ENCODE peak calls at places on chromosomes 2 and 18, in eight cellular contexts. One of them, this sample, is unnamed. For H3K4me1, the result is how much of the 10 kb centered on the place peaks cover.

GRCh38 chr2:174597347-174598047 is at the start of gene WIPF1:
- DNase-seq in HCT116: no peak
- DNase-seq in neuronal stem cell: no peak
- DNase-seq in psoas muscle: no peak
- DNase-seq in cardiac muscle cell: no peak
- DNase-seq in tibial artery: no peak
- DNase-seq in aorta: no peak
- DNase-seq in lung: no peak
- DNase-seq in this sample: no peak

GRCh38 chr18:79383388-79384056 is 12.2 kb upstream of the NFATC1 start:
- DNase-seq in HCT116: no peak
- DNase-seq in neuronal stem cell: no peak
- DNase-seq in psoas muscle: peak
- DNase-seq in cardiac muscle cell: no peak
- DNase-seq in tibial artery: no peak
- DNase-seq in aorta: no peak
- DNase-seq in lung: no peak
- DNase-seq in this sample: peak

GRCh38 chr18:24209558-24209957 is 70.7 kb downstream of the CABYR start:
- DNase-seq in HCT116: peak
- DNase-seq in neuronal stem cell: no peak
- DNase-seq in psoas muscle: no peak
- DNase-seq in cardiac muscle cell: no peak
- DNase-seq in tibial artery: no peak
- DNase-seq in aorta: no peak
- DNase-seq in lung: no peak
- DNase-seq in this sample: no peak

GRCh38 chr2:120239488-120240287 is 13.0 kb upstream of the RALB start:
- DNase-seq in HCT116: no peak
- DNase-seq in neuronal stem cell: no peak
- DNase-seq in psoas muscle: no peak
- DNase-seq in cardiac muscle cell: no peak
- DNase-seq in tibial artery: peak
- DNase-seq in aorta: peak
- DNase-seq in lung: no peak
- DNase-seq in this sample: peak

GRCh38 chr2:187117483-187117882 is 268.5 kb upstream of the ZSWIM2 start:
- DNase-seq in HCT116: no peak
- DNase-seq in neuronal stem cell: peak
- DNase-seq in psoas muscle: no peak
- DNase-seq in cardiac muscle cell: no peak
- DNase-seq in tibial artery: no peak
- DNase-seq in aorta: no peak
- DNase-seq in lung: no peak
- DNase-seq in this sample: no peak

GRCh38 chr2:79994161-79994560 is 310.4 kb downstream of the LRRTM1 start:
- DNase-seq in HCT116: no peak
- DNase-seq in neuronal stem cell: no peak
- DNase-seq in psoas muscle: no peak
- DNase-seq in cardiac muscle cell: no peak
- DNase-seq in tibial artery: no peak
- DNase-seq in aorta: no peak
- DNase-seq in lung: no peak
- DNase-seq in this sample: no peak

GRCh38 chr18:79584491-79585394 is 94.9 kb upstream of the CTDP1 start:
- DNase-seq in HCT116: no peak
- DNase-seq in neuronal stem cell: no peak
- DNase-seq in psoas muscle: peak
- DNase-seq in cardiac muscle cell: no peak
- DNase-seq in tibial artery: peak
- DNase-seq in aorta: peak
- DNase-seq in lung: no peak
- DNase-seq in this sample: peak

GRCh38 chr2:101396352-101396717 is 9.0 kb upstream of the CREG2 start:
- DNase-seq in HCT116: no peak
- DNase-seq in neuronal stem cell: no peak
- DNase-seq in psoas muscle: no peak
- DNase-seq in cardiac muscle cell: no peak
- DNase-seq in tibial artery: no peak
- DNase-seq in aorta: no peak
- DNase-seq in lung: no peak
- DNase-seq in this sample: no peak

GRCh38 chr2:29304399-29304798 is 189.2 kb downstream of the CLIP4 start:
- DNase-seq in HCT116: no peak
- DNase-seq in neuronal stem cell: no peak
- DNase-seq in psoas muscle: no peak
- DNase-seq in cardiac muscle cell: no peak
- DNase-seq in tibial artery: peak
- DNase-seq in aorta: no peak
- DNase-seq in lung: no peak
- DNase-seq in this sample: no peak

GRCh38 chr2:54360055-54360792 is 95.9 kb upstream of the SPTBN1 start:
- DNase-seq in HCT116: no peak
- DNase-seq in neuronal stem cell: no peak
- DNase-seq in psoas muscle: no peak
- DNase-seq in cardiac muscle cell: peak
- DNase-seq in tibial artery: no peak
- DNase-seq in aorta: no peak
- DNase-seq in lung: peak
- DNase-seq in this sample: no peak

GRCh38 chr2:35298493-35298892 is 1057.1 kb upstream of the CRIM1 start:
- DNase-seq in HCT116: no peak
- DNase-seq in neuronal stem cell: no peak
- DNase-seq in psoas muscle: no peak
- DNase-seq in cardiac muscle cell: no peak
- DNase-seq in tibial artery: peak
- DNase-seq in aorta: peak
- DNase-seq in lung: no peak
- DNase-seq in this sample: no peak

GRCh38 chr2:241902357-241902991 is 32.9 kb downstream of the RTP5 start:
- DNase-seq in HCT116: no peak
- DNase-seq in neuronal stem cell: no peak
- DNase-seq in psoas muscle: no peak
- DNase-seq in cardiac muscle cell: no peak
- DNase-seq in tibial artery: no peak
- DNase-seq in aorta: no peak
- DNase-seq in lung: no peak
- DNase-seq in this sample: peak

GRCh38 chr2:201996006-201996405 is 37.6 kb upstream of the FZD7 start:
- DNase-seq in HCT116: no peak
- DNase-seq in neuronal stem cell: no peak
- DNase-seq in psoas muscle: no peak
- DNase-seq in cardiac muscle cell: no peak
- DNase-seq in tibial artery: no peak
- DNase-seq in aorta: no peak
- DNase-seq in lung: no peak
- DNase-seq in this sample: no peak

GRCh38 chr2:100887713-100888112 is 67.8 kb downstream of the NPAS2 start:
- DNase-seq in HCT116: no peak
- DNase-seq in neuronal stem cell: no peak
- DNase-seq in psoas muscle: no peak
- DNase-seq in cardiac muscle cell: no peak
- DNase-seq in tibial artery: no peak
- DNase-seq in aorta: no peak
- DNase-seq in lung: no peak
- DNase-seq in this sample: no peak

GRCh38 chr2:29744976-29745375 is 176.4 kb downstream of the ALK start:
- DNase-seq in HCT116: no peak
- DNase-seq in neuronal stem cell: no peak
- DNase-seq in psoas muscle: no peak
- DNase-seq in cardiac muscle cell: no peak
- DNase-seq in tibial artery: no peak
- DNase-seq in aorta: no peak
- DNase-seq in lung: no peak
- DNase-seq in this sample: no peak

GRCh38 chr2:120596990-120597594 is 138.6 kb upstream of the GLI2 start:
- DNase-seq in HCT116: no peak
- DNase-seq in neuronal stem cell: no peak
- DNase-seq in psoas muscle: peak
- DNase-seq in cardiac muscle cell: no peak
- DNase-seq in tibial artery: peak
- DNase-seq in aorta: peak
- DNase-seq in lung: no peak
- DNase-seq in this sample: peak

GRCh38 chr2:177554365-177554764 is 161.8 kb downstream of the AGPS start:
- DNase-seq in HCT116: no peak
- DNase-seq in neuronal stem cell: no peak
- DNase-seq in psoas muscle: no peak
- DNase-seq in cardiac muscle cell: no peak
- DNase-seq in tibial artery: no peak
- DNase-seq in aorta: no peak
- DNase-seq in lung: no peak
- DNase-seq in this sample: no peak

GRCh38 chr18:12315911-12316310 is 7.9 kb downstream of the TUBB6 start:
- DNase-seq in HCT116: no peak
- DNase-seq in neuronal stem cell: no peak
- DNase-seq in psoas muscle: no peak
- DNase-seq in cardiac muscle cell: no peak
- DNase-seq in tibial artery: peak
- DNase-seq in aorta: no peak
- DNase-seq in lung: no peak
- DNase-seq in this sample: no peak

GRCh38 chr2:112916145-112916571 is 5.2 kb downstream of the IL37 start:
- DNase-seq in HCT116: no peak
- DNase-seq in neuronal stem cell: no peak
- DNase-seq in psoas muscle: no peak
- DNase-seq in cardiac muscle cell: no peak
- DNase-seq in tibial artery: no peak
- DNase-seq in aorta: no peak
- DNase-seq in lung: no peak
- DNase-seq in this sample: no peak

GRCh38 chr2:185006481-185006880 is 408.2 kb downstream of the ZNF804A start:
- DNase-seq in HCT116: no peak
- DNase-seq in neuronal stem cell: no peak
- DNase-seq in psoas muscle: no peak
- DNase-seq in cardiac muscle cell: no peak
- DNase-seq in tibial artery: no peak
- DNase-seq in aorta: no peak
- DNase-seq in lung: no peak
- DNase-seq in this sample: no peak
- H3K27ac ChIP-seq in HCT116: no peak
- H3K27ac ChIP-seq in neuronal stem cell: no peak
- H3K27ac ChIP-seq in psoas muscle: no peak
- H3K27ac ChIP-seq in cardiac muscle cell: no peak
- H3K27ac ChIP-seq in tibial artery: no peak
- H3K27ac ChIP-seq in aorta: no peak
- H3K27ac ChIP-seq in lung: no peak
- H3K27ac ChIP-seq in this sample: no peak

DNA sequence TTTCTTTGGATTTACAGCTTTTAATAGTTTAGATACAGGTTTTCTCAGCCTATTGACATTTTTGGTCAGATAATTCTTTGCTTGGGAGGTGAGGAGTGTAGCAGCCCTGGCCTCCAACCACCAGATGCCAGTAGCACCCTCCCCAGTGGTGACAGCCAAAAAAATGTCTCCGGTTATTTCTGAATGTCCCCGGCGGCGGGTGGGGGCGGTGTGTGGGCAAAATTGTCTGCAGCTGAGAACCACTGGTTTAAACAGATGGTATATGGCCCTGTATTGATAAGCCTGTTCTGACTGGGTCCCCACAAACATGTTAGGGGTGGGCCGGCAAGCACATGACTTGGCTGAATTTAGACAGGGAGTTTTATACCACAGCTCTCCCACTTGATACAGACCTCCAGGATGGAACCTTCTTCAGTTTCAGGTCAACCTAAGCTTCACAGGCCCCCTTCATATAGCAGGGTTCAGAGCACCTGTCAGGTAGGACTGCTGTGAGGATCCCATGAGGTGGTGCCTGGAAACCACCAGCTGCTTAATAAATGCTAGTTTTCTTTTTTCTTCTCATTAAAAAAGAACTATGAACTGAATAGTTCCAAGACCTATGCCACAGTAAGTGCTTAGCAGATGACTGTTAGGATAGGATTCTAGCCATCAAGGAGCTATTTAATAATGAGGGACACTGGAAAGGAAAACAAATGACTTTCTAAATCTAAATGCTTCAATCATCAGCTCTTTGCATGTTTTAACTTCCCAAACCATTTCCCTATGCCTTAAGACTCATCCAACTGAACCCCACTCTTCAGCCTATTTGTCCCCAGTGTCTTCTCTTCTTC is 18.1 kb downstream of the LPIN2 start:
- DNase-seq in HCT116: no peak
- DNase-seq in neuronal stem cell: no peak
- DNase-seq in psoas muscle: peak
- DNase-seq in cardiac muscle cell: no peak
- DNase-seq in tibial artery: peak
- DNase-seq in aorta: peak
- DNase-seq in lung: no peak
- DNase-seq in this sample: no peak
- H3K4me1 ChIP-seq in HCT116: under half
- H3K4me1 ChIP-seq in neuronal stem cell: under half
- H3K4me1 ChIP-seq in psoas muscle: under half
- H3K4me1 ChIP-seq in cardiac muscle cell: under half
- H3K4me1 ChIP-seq in tibial artery: under half
- H3K4me1 ChIP-seq in aorta: under half
- H3K4me1 ChIP-seq in lung: under half
- H3K4me1 ChIP-seq in this sample: under half

GRCh38 chr2:206723288-206723687 is 5.1 kb upstream of the DYTN start:
- DNase-seq in HCT116: no peak
- DNase-seq in neuronal stem cell: no peak
- DNase-seq in psoas muscle: no peak
- DNase-seq in cardiac muscle cell: no peak
- DNase-seq in tibial artery: no peak
- DNase-seq in aorta: no peak
- DNase-seq in lung: no peak
- DNase-seq in this sample: no peak
- H3K27ac ChIP-seq in HCT116: no peak
- H3K27ac ChIP-seq in neuronal stem cell: no peak
- H3K27ac ChIP-seq in psoas muscle: no peak
- H3K27ac ChIP-seq in cardiac muscle cell: no peak
- H3K27ac ChIP-seq in tibial artery: no peak
- H3K27ac ChIP-seq in aorta: no peak
- H3K27ac ChIP-seq in lung: no peak
- H3K27ac ChIP-seq in this sample: no peak

GRCh38 chr2:42598656-42599267 is 30.3 kb downstream of the MTA3 start:
- DNase-seq in HCT116: no peak
- DNase-seq in neuronal stem cell: no peak
- DNase-seq in psoas muscle: no peak
- DNase-seq in cardiac muscle cell: peak
- DNase-seq in tibial artery: no peak
- DNase-seq in aorta: no peak
- DNase-seq in lung: no peak
- DNase-seq in this sample: no peak

GRCh38 chr2:42607101-42607637 is 38.7 kb downstream of the MTA3 start:
- DNase-seq in HCT116: no peak
- DNase-seq in neuronal stem cell: no peak
- DNase-seq in psoas muscle: no peak
- DNase-seq in cardiac muscle cell: no peak
- DNase-seq in tibial artery: no peak
- DNase-seq in aorta: no peak
- DNase-seq in lung: no peak
- DNase-seq in this sample: no peak

GRCh38 chr2:42602937-42603219 is 34.4 kb downstream of the MTA3 start:
- DNase-seq in HCT116: no peak
- DNase-seq in neuronal stem cell: no peak
- DNase-seq in psoas muscle: no peak
- DNase-seq in cardiac muscle cell: no peak
- DNase-seq in tibial artery: no peak
- DNase-seq in aorta: no peak
- DNase-seq in lung: no peak
- DNase-seq in this sample: no peak

GRCh38 chr2:42601076-42601475 is 32.6 kb downstream of the MTA3 start:
- DNase-seq in HCT116: no peak
- DNase-seq in neuronal stem cell: no peak
- DNase-seq in psoas muscle: no peak
- DNase-seq in cardiac muscle cell: no peak
- DNase-seq in tibial artery: no peak
- DNase-seq in aorta: no peak
- DNase-seq in lung: no peak
- DNase-seq in this sample: no peak

GRCh38 chr2:42602218-42602936 is 33.9 kb downstream of the MTA3 start:
- DNase-seq in HCT116: no peak
- DNase-seq in neuronal stem cell: no peak
- DNase-seq in psoas muscle: no peak
- DNase-seq in cardiac muscle cell: no peak
- DNase-seq in tibial artery: no peak
- DNase-seq in aorta: no peak
- DNase-seq in lung: no peak
- DNase-seq in this sample: no peak
- H3K4me1 ChIP-seq in HCT116: under half
- H3K4me1 ChIP-seq in neuronal stem cell: under half
- H3K4me1 ChIP-seq in psoas muscle: under half
- H3K4me1 ChIP-seq in cardiac muscle cell: under half
- H3K4me1 ChIP-seq in tibial artery: under half
- H3K4me1 ChIP-seq in aorta: under half
- H3K4me1 ChIP-seq in lung: under half
- H3K4me1 ChIP-seq in this sample: under half

This sample was measured in kidney.